ENCODE peak calls at places on chromosomes 4 and X, in four cellular contexts. P, W, M and V are unnamed samples.

GRCh38 chrX:48831909-48832291 is 3.5 kb downstream of the PCSK1N start:
- DNase-seq in P (no peak), W (no peak), M (no peak), V (no peak)

GRCh38 chr4:180587379-180587778 is 1655.8 kb upstream of the TENM3 start:
- DNase-seq in P (no peak), W (no peak), M (no peak), V (no peak)

GRCh38 chr4:99458911-99459447 is 23.8 kb upstream of the ADH7 start:
- DNase-seq in P (no peak), W (no peak), M (no peak), V (no peak)

GRCh38 chrX:45295587-45295986 is 94.9 kb upstream of the DIPK2B start:
- DNase-seq in P (peak), W (peak), M (no peak), V (no peak)

GRCh38 chr4:138736362-138736761 is 279.2 kb upstream of the NOCT start:
- DNase-seq in P (no peak), W (no peak), M (no peak), V (no peak)

GRCh38 chrX:152817082-152817744 is 13.3 kb downstream of the CETN2 start:
- DNase-seq in P (peak), W (peak), M (peak), V (no peak)

GRCh38 chr4:26076000-26076587 is 162.1 kb downstream of the SMIM20 start:
- DNase-seq in P (no peak), W (no peak), M (no peak), V (peak)

GRCh38 chrX:150893936-150894335 is 4.5 kb downstream of the CD99L2 start:
- DNase-seq in P (no peak), W (no peak), M (no peak), V (no peak)

GRCh38 chr4:3851211-3851610 is 85.0 kb downstream of the ADRA2C start:
- DNase-seq in P (no peak), W (no peak), M (no peak), V (no peak)

GRCh38 chr4:176013466-176014247 is 52.0 kb upstream of the WDR17 start:
- DNase-seq in P (no peak), W (no peak), M (peak), V (peak)

GRCh38 chr4:146255463-146255862 is 41.1 kb downstream of the REELD1 start:
- DNase-seq in P (no peak), W (no peak), M (no peak), V (no peak)

GRCh38 chrX:146863566-146863965 is 49.0 kb upstream of the CXorf51A start:
- DNase-seq in P (no peak), W (no peak), M (no peak), V (no peak)

GRCh38 chr4:16608123-16608522 is 290.3 kb downstream of the LDB2 start:
- DNase-seq in P (no peak), W (no peak), M (no peak), V (no peak)

GRCh38 chrX:850471-850916 is 219.9 kb downstream of the SHOX start:
- DNase-seq in P (no peak), W (no peak), M (no peak), V (no peak)

GRCh38 chrX:134004038-134004437 is 18.6 kb upstream of the GPC3 start:
- DNase-seq in P (no peak), W (no peak), M (no peak), V (no peak)

GRCh38 chrX:30893206-30893605 is 4.2 kb upstream of the TAB3 start:
- DNase-seq in P (no peak), W (no peak), M (no peak), V (no peak)

GRCh38 chrX:261858-262390 is 19.3 kb upstream of the PLCXD1 start:
- DNase-seq in P (no peak), W (no peak), M (no peak), V (no peak)

GRCh38 chr4:122073615-122074014 is 78.5 kb upstream of the BLTP1 start:
- DNase-seq in P (no peak), W (no peak), M (no peak), V (no peak)

GRCh38 chrX:149903889-149904748 is 23.1 kb downstream of the MAGEA8 start:
- DNase-seq in P (peak), W (peak), M (no peak), V (peak)

GRCh38 chr4:44448548-44449443 is at the start of gene KCTD8:
- DNase-seq in P (peak), W (peak), M (peak), V (peak)

GRCh38 chr4:131309628-131310027 is 1839.5 kb upstream of the PCDH10 start:
- DNase-seq in P (no peak), W (no peak), M (no peak), V (peak)

GRCh38 chrX:115189110-115189509 is at the start of gene RBMXL3:
- DNase-seq in P (no peak), W (no peak), M (no peak), V (no peak)